ENCODE peak calls at places on chromosome 19, in four cellular contexts. X is HepG2, G is H1, J is SK-N-SH. A is an unnamed sample.

GRCh38 chr19:19061491-19061890 is 2.3 kb upstream of the SLC25A42 start:
- DNase-seq in X (no peak), J (no peak), G (no peak), A (no peak)

GRCh38 chr19:51660975-51661600 is 14.5 kb upstream of the SIGLEC14 start:
- DNase-seq in J (peak; percentile 61), X (peak; percentile 54), G (peak; percentile 75), A (no peak)

GRCh38 chr19:15452111-15453047 is 2.6 kb upstream of the WIZ start:
- DNase-seq in J (peak; percentile 98), G (peak; percentile 98), X (peak; percentile 69), A (no peak)

GRCh38 chr19:50008532-50008931 is 16.6 kb downstream of the VRK3 start:
- DNase-seq in G (peak; percentile 82), X (no peak), J (no peak), A (no peak)

GRCh38 chr19:35555301-35556005 is 8.0 kb downstream of the ATP4A start:
- DNase-seq in J (peak; percentile 84), G (peak; percentile 73), X (peak; percentile 56), A (no peak)

GRCh38 chr19:50392759-50393158 is 8.6 kb downstream of the POLD1 start:
- DNase-seq in X (no peak), G (no peak), J (peak; percentile 2), A (no peak)

GRCh38 chr19:35380450-35381124 is 9.7 kb downstream of the GPR42 start:
- DNase-seq in J (no peak), G (no peak), X (peak; percentile 89), A (no peak)

GRCh38 chr19:40927567-40927966 is 45.5 kb upstream of the CYP2A7 start:
- DNase-seq in J (no peak), X (no peak), G (no peak), A (no peak)

GRCh38 chr19:55165952-55166529 is 372 bp downstream of the DNAAF3 start:
- DNase-seq in J (peak; percentile 80), X (peak; percentile 85), G (peak; percentile 91), A (no peak)

GRCh38 chr19:33209844-33210230 is 15.7 kb downstream of the LRP3 start:
- DNase-seq in J (no peak), G (no peak), X (no peak), A (no peak)

GRCh38 chr19:23099966-23100365 is 16.9 kb upstream of the ZNF730 start:
- DNase-seq in J (no peak), G (no peak), X (no peak), A (no peak)

GRCh38 chr19:5679289-5680082 is 830 bp downstream of the MICOS13 start:
- DNase-seq in G (peak; percentile 50), J (no peak), X (no peak), A (no peak)
- TF ChIP-seq TCF12 in G (no peak), J (no peak), X (no peak), A (no peak)

GRCh38 chr19:28303502-28303901 is 909.4 kb downstream of the UQCRFS1 start:
- DNase-seq in G (no peak), X (no peak), J (no peak), A (no peak)
- TF ChIP-seq TCF12 in G (no peak), X (no peak), J (no peak), A (no peak)

DNA sequence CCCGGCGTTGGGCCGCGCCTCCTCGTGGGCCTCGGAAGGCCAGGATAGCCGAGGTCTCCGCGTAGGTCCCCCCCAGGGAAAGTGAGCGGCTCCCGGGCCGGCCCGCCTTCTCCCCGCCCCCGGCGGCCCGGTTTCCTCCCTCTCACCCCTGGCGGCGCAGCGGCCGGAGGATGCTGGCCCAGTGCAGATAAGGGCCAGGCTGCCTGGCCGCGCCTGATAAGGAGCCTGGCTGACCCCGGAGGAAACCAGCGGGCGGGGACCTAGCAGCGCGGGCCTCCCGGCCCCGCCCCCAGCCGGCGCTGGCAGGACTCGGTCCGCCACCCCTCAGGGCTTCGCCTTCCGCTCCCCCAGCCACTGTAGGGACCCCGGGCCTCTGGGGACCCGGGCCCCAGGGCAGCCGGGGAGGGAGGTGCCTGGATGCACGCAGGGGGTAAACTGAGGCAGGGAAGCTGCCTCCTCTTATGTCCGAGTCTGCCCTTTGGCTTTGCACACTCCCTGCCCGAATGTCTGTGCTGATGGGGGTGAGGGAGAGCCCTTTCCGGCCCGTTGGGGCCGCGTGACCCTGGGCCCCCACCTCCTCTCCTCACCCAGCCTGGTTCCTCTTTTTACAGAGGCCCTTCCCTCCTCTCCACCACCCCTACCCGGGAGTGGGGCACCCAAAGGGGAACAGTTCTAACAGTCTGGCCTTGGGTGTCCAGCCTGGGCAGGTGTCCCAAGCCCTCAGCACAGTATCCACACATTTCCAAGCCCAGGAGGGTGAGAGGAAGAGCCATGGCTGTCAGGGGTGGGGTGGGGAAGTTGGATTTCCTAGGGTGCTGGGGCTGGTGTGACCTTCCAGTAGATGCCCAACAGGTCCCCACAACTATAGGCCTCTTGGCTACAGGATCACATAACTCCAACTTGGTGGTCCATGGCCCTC is at the start of gene LYL1:
- DNase-seq in J (peak; percentile 97), G (peak; percentile 77), X (peak; percentile 45), A (no peak)
- TF ChIP-seq TCF12 in J (no peak), G (no peak), X (no peak), A (no peak)

GRCh38 chr19:7789447-7789846 is 26.4 kb downstream of the CLEC4M start:
- DNase-seq in G (peak; percentile 89), J (peak; percentile 17), X (no peak), A (no peak)
- TF ChIP-seq TCF12 in G (peak; percentile 6), J (no peak), X (no peak), A (no peak)

A was measured in GM12878.